ENCODE peak calls at places on chromosomes 4 and X, in eight cellular contexts. One of them, this sample, is unnamed.

GRCh38 chr4:121277194-121278105 is 103.4 kb downstream of the QRFPR start:
- DNase-seq in H9: peak
- DNase-seq in A549: peak
- DNase-seq in progenitor cell of endocrine pancreas: no peak
- DNase-seq in astrocyte of the spinal cord: no peak
- DNase-seq in NB4: peak
- DNase-seq in GM13977: no peak
- DNase-seq in dorsolateral prefrontal cortex: no peak
- DNase-seq in this sample: no peak

GRCh38 chr4:154577324-154577723 is 13.2 kb downstream of the FGA start:
- DNase-seq in A549: peak
- DNase-seq in progenitor cell of endocrine pancreas: no peak
- DNase-seq in GM13977: no peak
- DNase-seq in H9: no peak
- DNase-seq in dorsolateral prefrontal cortex: no peak
- DNase-seq in astrocyte of the spinal cord: no peak
- DNase-seq in NB4: no peak
- DNase-seq in this sample: no peak

GRCh38 chr4:48905363-48906015 is 1.1 kb downstream of the OCIAD2 start:
- DNase-seq in A549: peak
- DNase-seq in GM13977: no peak
- DNase-seq in NB4: peak
- DNase-seq in astrocyte of the spinal cord: peak
- DNase-seq in dorsolateral prefrontal cortex: no peak
- DNase-seq in progenitor cell of endocrine pancreas: no peak
- DNase-seq in H9: no peak
- DNase-seq in this sample: peak

GRCh38 chrX:7233632-7234406 is 85.9 kb upstream of the PUDP start:
- DNase-seq in dorsolateral prefrontal cortex: no peak
- DNase-seq in progenitor cell of endocrine pancreas: no peak
- DNase-seq in NB4: peak
- DNase-seq in astrocyte of the spinal cord: no peak
- DNase-seq in H9: no peak
- DNase-seq in A549: no peak
- DNase-seq in GM13977: no peak
- DNase-seq in this sample: peak

GRCh38 chrX:21153503-21153902 is 220.7 kb upstream of the CNKSR2 start:
- DNase-seq in H9: no peak
- DNase-seq in progenitor cell of endocrine pancreas: no peak
- DNase-seq in NB4: no peak
- DNase-seq in astrocyte of the spinal cord: no peak
- DNase-seq in GM13977: no peak
- DNase-seq in A549: peak
- DNase-seq in dorsolateral prefrontal cortex: peak
- DNase-seq in this sample: peak

GRCh38 chr4:70183168-70183939 is 12.2 kb upstream of the ODAM start:
- DNase-seq in dorsolateral prefrontal cortex: no peak
- DNase-seq in NB4: peak
- DNase-seq in astrocyte of the spinal cord: peak
- DNase-seq in H9: peak
- DNase-seq in A549: peak
- DNase-seq in progenitor cell of endocrine pancreas: no peak
- DNase-seq in GM13977: peak
- DNase-seq in this sample: peak

GRCh38 chr4:87151730-87152129 is 68.7 kb downstream of the KLHL8 start:
- DNase-seq in progenitor cell of endocrine pancreas: no peak
- DNase-seq in GM13977: no peak
- DNase-seq in astrocyte of the spinal cord: no peak
- DNase-seq in dorsolateral prefrontal cortex: no peak
- DNase-seq in A549: no peak
- DNase-seq in H9: no peak
- DNase-seq in NB4: no peak
- DNase-seq in this sample: no peak

GRCh38 chrX:150781711-150782110 is 88.5 kb downstream of the MTMR1 start:
- DNase-seq in dorsolateral prefrontal cortex: no peak
- DNase-seq in H9: no peak
- DNase-seq in progenitor cell of endocrine pancreas: no peak
- DNase-seq in A549: no peak
- DNase-seq in astrocyte of the spinal cord: no peak
- DNase-seq in NB4: no peak
- DNase-seq in GM13977: no peak
- DNase-seq in this sample: no peak

GRCh38 chr4:22427676-22428075 is 88.2 kb downstream of the ADGRA3 start:
- DNase-seq in progenitor cell of endocrine pancreas: no peak
- DNase-seq in NB4: no peak
- DNase-seq in dorsolateral prefrontal cortex: peak
- DNase-seq in astrocyte of the spinal cord: no peak
- DNase-seq in A549: no peak
- DNase-seq in GM13977: no peak
- DNase-seq in H9: no peak
- DNase-seq in this sample: no peak

GRCh38 chr4:168865854-168866253 is 144.2 kb downstream of the CBR4 start:
- DNase-seq in H9: no peak
- DNase-seq in NB4: no peak
- DNase-seq in dorsolateral prefrontal cortex: no peak
- DNase-seq in GM13977: no peak
- DNase-seq in astrocyte of the spinal cord: no peak
- DNase-seq in A549: no peak
- DNase-seq in progenitor cell of endocrine pancreas: no peak
- DNase-seq in this sample: no peak

GRCh38 chr4:168866635-168867034 is 143.4 kb downstream of the CBR4 start:
- DNase-seq in astrocyte of the spinal cord: no peak
- DNase-seq in NB4: no peak
- DNase-seq in A549: no peak
- DNase-seq in H9: no peak
- DNase-seq in dorsolateral prefrontal cortex: no peak
- DNase-seq in progenitor cell of endocrine pancreas: no peak
- DNase-seq in GM13977: no peak
- DNase-seq in this sample: no peak

GRCh38 chr4:168868044-168868855 is 141.8 kb downstream of the CBR4 start:
- DNase-seq in dorsolateral prefrontal cortex: no peak
- DNase-seq in astrocyte of the spinal cord: peak
- DNase-seq in NB4: no peak
- DNase-seq in GM13977: no peak
- DNase-seq in H9: no peak
- DNase-seq in A549: no peak
- DNase-seq in progenitor cell of endocrine pancreas: no peak
- DNase-seq in this sample: peak

GRCh38 chr4:168868856-168869201 is 141.2 kb downstream of the CBR4 start:
- DNase-seq in progenitor cell of endocrine pancreas: no peak
- DNase-seq in astrocyte of the spinal cord: no peak
- DNase-seq in GM13977: no peak
- DNase-seq in dorsolateral prefrontal cortex: no peak
- DNase-seq in NB4: no peak
- DNase-seq in A549: no peak
- DNase-seq in H9: no peak
- DNase-seq in this sample: no peak

GRCh38 chr4:168867128-168867527 is 142.9 kb downstream of the CBR4 start:
- DNase-seq in dorsolateral prefrontal cortex: no peak
- DNase-seq in NB4: no peak
- DNase-seq in H9: no peak
- DNase-seq in GM13977: no peak
- DNase-seq in A549: no peak
- DNase-seq in astrocyte of the spinal cord: no peak
- DNase-seq in progenitor cell of endocrine pancreas: no peak
- DNase-seq in this sample: no peak
- TF ChIP-seq CTCF in dorsolateral prefrontal cortex: no peak
- TF ChIP-seq CTCF in NB4: no peak
- TF ChIP-seq CTCF in H9: no peak
- TF ChIP-seq CTCF in GM13977: no peak
- TF ChIP-seq CTCF in A549: no peak
- TF ChIP-seq CTCF in astrocyte of the spinal cord: no peak
- TF ChIP-seq CTCF in progenitor cell of endocrine pancreas: no peak
- TF ChIP-seq CTCF in this sample: no peak

DNA sequence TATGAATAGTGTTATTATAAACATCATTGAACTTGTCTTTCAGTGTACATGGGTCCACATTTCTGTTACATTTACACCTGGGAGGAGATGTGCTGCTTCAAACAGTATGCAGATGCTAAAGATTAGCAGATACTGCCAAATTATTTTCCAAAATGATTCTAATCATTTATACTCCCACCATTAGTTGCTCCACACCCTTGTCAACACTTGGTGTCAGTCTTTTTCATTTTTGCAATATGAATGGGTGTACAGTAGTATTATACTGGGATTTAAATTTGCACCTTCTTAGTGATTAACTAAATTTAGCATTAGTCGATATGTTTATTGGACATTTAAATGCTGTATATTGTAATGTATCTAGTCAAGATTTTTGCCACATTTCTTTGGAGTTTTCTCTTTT is 131.6 kb upstream of the GRID2 start:
- DNase-seq in dorsolateral prefrontal cortex: no peak
- DNase-seq in NB4: no peak
- DNase-seq in GM13977: no peak
- DNase-seq in H9: no peak
- DNase-seq in astrocyte of the spinal cord: no peak
- DNase-seq in A549: no peak
- DNase-seq in progenitor cell of endocrine pancreas: no peak
- DNase-seq in this sample: peak
- TF ChIP-seq CTCF in dorsolateral prefrontal cortex: no peak
- TF ChIP-seq CTCF in NB4: no peak
- TF ChIP-seq CTCF in GM13977: no peak
- TF ChIP-seq CTCF in H9: no peak
- TF ChIP-seq CTCF in astrocyte of the spinal cord: peak
- TF ChIP-seq CTCF in A549: no peak
- TF ChIP-seq CTCF in progenitor cell of endocrine pancreas: no peak
- TF ChIP-seq CTCF in this sample: peak

GRCh38 chr4:9841072-9841471 is 59.6 kb downstream of the DRD5 start:
- DNase-seq in astrocyte of the spinal cord: no peak
- DNase-seq in H9: no peak
- DNase-seq in dorsolateral prefrontal cortex: no peak
- DNase-seq in GM13977: no peak
- DNase-seq in A549: no peak
- DNase-seq in NB4: no peak
- DNase-seq in progenitor cell of endocrine pancreas: no peak
- DNase-seq in this sample: no peak
- TF ChIP-seq CTCF in astrocyte of the spinal cord: no peak
- TF ChIP-seq CTCF in H9: no peak
- TF ChIP-seq CTCF in dorsolateral prefrontal cortex: no peak
- TF ChIP-seq CTCF in GM13977: no peak
- TF ChIP-seq CTCF in A549: no peak
- TF ChIP-seq CTCF in NB4: no peak
- TF ChIP-seq CTCF in progenitor cell of endocrine pancreas: no peak
- TF ChIP-seq CTCF in this sample: no peak

GRCh38 chrX:134374294-134374693 is 85.7 kb upstream of the HPRT1 start:
- DNase-seq in H9: no peak
- DNase-seq in dorsolateral prefrontal cortex: no peak
- DNase-seq in progenitor cell of endocrine pancreas: no peak
- DNase-seq in NB4: peak
- DNase-seq in A549: peak
- DNase-seq in astrocyte of the spinal cord: no peak
- DNase-seq in GM13977: no peak
- DNase-seq in this sample: peak

GRCh38 chrX:134373736-134374135 is 86.2 kb upstream of the HPRT1 start:
- DNase-seq in A549: peak
- DNase-seq in H9: no peak
- DNase-seq in progenitor cell of endocrine pancreas: no peak
- DNase-seq in astrocyte of the spinal cord: no peak
- DNase-seq in NB4: peak
- DNase-seq in GM13977: no peak
- DNase-seq in dorsolateral prefrontal cortex: no peak
- DNase-seq in this sample: no peak

GRCh38 chrX:134375691-134376090 is 84.3 kb upstream of the HPRT1 start:
- DNase-seq in dorsolateral prefrontal cortex: no peak
- DNase-seq in GM13977: no peak
- DNase-seq in progenitor cell of endocrine pancreas: no peak
- DNase-seq in H9: no peak
- DNase-seq in NB4: no peak
- DNase-seq in astrocyte of the spinal cord: no peak
- DNase-seq in A549: no peak
- DNase-seq in this sample: no peak

GRCh38 chrX:134374910-134375309 is 85.1 kb upstream of the HPRT1 start:
- DNase-seq in progenitor cell of endocrine pancreas: no peak
- DNase-seq in NB4: no peak
- DNase-seq in H9: no peak
- DNase-seq in astrocyte of the spinal cord: no peak
- DNase-seq in GM13977: no peak
- DNase-seq in A549: no peak
- DNase-seq in dorsolateral prefrontal cortex: no peak
- DNase-seq in this sample: no peak

GRCh38 chrX:134377537-134377936 is 82.4 kb upstream of the HPRT1 start:
- DNase-seq in astrocyte of the spinal cord: peak
- DNase-seq in H9: no peak
- DNase-seq in GM13977: no peak
- DNase-seq in progenitor cell of endocrine pancreas: no peak
- DNase-seq in NB4: peak
- DNase-seq in dorsolateral prefrontal cortex: no peak
- DNase-seq in A549: peak
- DNase-seq in this sample: peak
- TF ChIP-seq CTCF in astrocyte of the spinal cord: peak
- TF ChIP-seq CTCF in H9: peak
- TF ChIP-seq CTCF in GM13977: peak
- TF ChIP-seq CTCF in progenitor cell of endocrine pancreas: no peak
- TF ChIP-seq CTCF in NB4: peak
- TF ChIP-seq CTCF in dorsolateral prefrontal cortex: no peak
- TF ChIP-seq CTCF in A549: peak
- TF ChIP-seq CTCF in this sample: peak

GRCh38 chr4:161702287-161702686 is 461.5 kb downstream of the FSTL5 start:
- DNase-seq in dorsolateral prefrontal cortex: no peak
- DNase-seq in progenitor cell of endocrine pancreas: no peak
- DNase-seq in H9: no peak
- DNase-seq in A549: no peak
- DNase-seq in astrocyte of the spinal cord: no peak
- DNase-seq in GM13977: no peak
- DNase-seq in NB4: peak
- DNase-seq in this sample: no peak
- TF ChIP-seq CTCF in dorsolateral prefrontal cortex: no peak
- TF ChIP-seq CTCF in progenitor cell of endocrine pancreas: peak
- TF ChIP-seq CTCF in H9: peak
- TF ChIP-seq CTCF in A549: no peak
- TF ChIP-seq CTCF in astrocyte of the spinal cord: peak
- TF ChIP-seq CTCF in GM13977: peak
- TF ChIP-seq CTCF in NB4: peak
- TF ChIP-seq CTCF in this sample: no peak

GRCh38 chr4:8688041-8688907 is 95.7 kb downstream of the CPZ start:
- DNase-seq in H9: peak
- DNase-seq in NB4: peak
- DNase-seq in GM13977: no peak
- DNase-seq in astrocyte of the spinal cord: no peak
- DNase-seq in dorsolateral prefrontal cortex: no peak
- DNase-seq in A549: peak
- DNase-seq in progenitor cell of endocrine pancreas: peak
- DNase-seq in this sample: peak
- TF ChIP-seq CTCF in H9: peak
- TF ChIP-seq CTCF in NB4: peak
- TF ChIP-seq CTCF in GM13977: peak
- TF ChIP-seq CTCF in astrocyte of the spinal cord: peak
- TF ChIP-seq CTCF in dorsolateral prefrontal cortex: peak
- TF ChIP-seq CTCF in A549: peak
- TF ChIP-seq CTCF in progenitor cell of endocrine pancreas: peak
- TF ChIP-seq CTCF in this sample: peak

GRCh38 chr4:129972257-129972656 is 876.3 kb downstream of the C4orf33 start:
- DNase-seq in dorsolateral prefrontal cortex: no peak
- DNase-seq in GM13977: no peak
- DNase-seq in A549: no peak
- DNase-seq in H9: no peak
- DNase-seq in astrocyte of the spinal cord: no peak
- DNase-seq in NB4: no peak
- DNase-seq in progenitor cell of endocrine pancreas: no peak
- DNase-seq in this sample: no peak
- TF ChIP-seq CTCF in dorsolateral prefrontal cortex: no peak
- TF ChIP-seq CTCF in GM13977: no peak
- TF ChIP-seq CTCF in A549: no peak
- TF ChIP-seq CTCF in H9: peak
- TF ChIP-seq CTCF in astrocyte of the spinal cord: no peak
- TF ChIP-seq CTCF in NB4: no peak
- TF ChIP-seq CTCF in progenitor cell of endocrine pancreas: no peak
- TF ChIP-seq CTCF in this sample: no peak